ENCODE peak calls at places on chromosomes 4 and X, in seven cellular contexts. J is fibroblast of mammary gland, M is coronary artery, H is esophagus squamous epithelium, P is suprapubic skin, E is body of pancreas, U is NB4. D is an unnamed sample.

GRCh38 chr4:73520821-73521220 is 39.3 kb downstream of the AFM start:
- DNase-seq in J (peak; percentile 95), M (no peak), H (no peak), P (no peak), E (no peak), U (peak; percentile 79), D (peak; percentile 11)

GRCh38 chr4:167234388-167234881 is at the start of gene SPOCK3:
- DNase-seq in J (peak; percentile 16), M (no peak), H (no peak), P (no peak), E (peak; percentile 22), U (no peak), D (peak; percentile 45)

GRCh38 chr4:126318376-126318775 is 1003.6 kb downstream of the FAT4 start:
- DNase-seq in J (no peak), M (no peak), H (no peak), P (no peak), E (no peak), U (no peak), D (no peak)

GRCh38 chr4:118139241-118139640 is 105.0 kb downstream of the NDST3 start:
- DNase-seq in J (no peak), M (no peak), H (no peak), P (no peak), E (no peak), U (peak; percentile 33), D (no peak)

GRCh38 chrX:110022555-110023448 is 19.9 kb downstream of the TMEM164 start:
- DNase-seq in J (no peak), M (no peak), H (no peak), P (no peak), E (no peak), U (no peak), D (no peak)

GRCh38 chrX:119784747-119785446 is 6.5 kb downstream of the RPL39 start:
- DNase-seq in J (peak; percentile 40), M (no peak), H (no peak), P (no peak), E (peak; percentile 12), U (peak; percentile 68), D (peak; percentile 59)

GRCh38 chr4:178602833-178603232 is 1160.6 kb upstream of the AGA start:
- DNase-seq in J (no peak), M (no peak), H (no peak), P (no peak), E (no peak), U (no peak), D (no peak)

GRCh38 chr4:120327276-120327675 is 260.6 kb upstream of the MAD2L1 start:
- DNase-seq in J (peak; percentile 13), M (no peak), H (no peak), P (no peak), E (no peak), U (no peak), D (no peak)

GRCh38 chr4:170089274-170089742 is 448 bp downstream of the AADAT start:
- DNase-seq in J (peak; percentile 41), M (no peak), H (no peak), P (no peak), E (peak; percentile 14), U (no peak), D (no peak)

GRCh38 chrX:45851434-45851991 is 650.8 kb upstream of the DIPK2B start:
- DNase-seq in J (no peak), M (no peak), H (no peak), P (no peak), E (no peak), U (peak; percentile 82), D (no peak)

GRCh38 chrX:30793075-30793766 is 95.8 kb downstream of the TAB3 start:
- DNase-seq in J (no peak), M (no peak), H (no peak), P (no peak), E (no peak), U (no peak), D (no peak)

GRCh38 chr4:176320976-176321361 is 1.2 kb downstream of the SPCS3 start:
- DNase-seq in J (peak; percentile 22), M (no peak), H (no peak), P (no peak), E (no peak), U (no peak), D (no peak)

GRCh38 chr4:165651901-165652300 is 221.1 kb upstream of the TLL1 start:
- DNase-seq in J (no peak), M (no peak), H (no peak), P (no peak), E (no peak), U (no peak), D (no peak)

GRCh38 chr4:87014284-87014782 is 79.5 kb downstream of the AFF1 start:
- DNase-seq in J (no peak), M (no peak), H (no peak), P (no peak), E (no peak), U (no peak), D (no peak)

GRCh38 chr4:38523054-38523453 is 140.9 kb upstream of the KLF3 start:
- DNase-seq in J (no peak), M (no peak), H (no peak), P (no peak), E (no peak), U (no peak), D (no peak)

GRCh38 chr4:157700898-157701694 is 471.7 kb downstream of the GASK1B start:
- DNase-seq in J (no peak), M (no peak), H (no peak), P (no peak), E (no peak), U (no peak), D (no peak)

GRCh38 chr4:8761167-8761823 is 110.3 kb downstream of the HMX1 start:
- DNase-seq in J (no peak), M (peak; percentile 68), H (no peak), P (peak; percentile 67), E (no peak), U (no peak), D (no peak)

DNA sequence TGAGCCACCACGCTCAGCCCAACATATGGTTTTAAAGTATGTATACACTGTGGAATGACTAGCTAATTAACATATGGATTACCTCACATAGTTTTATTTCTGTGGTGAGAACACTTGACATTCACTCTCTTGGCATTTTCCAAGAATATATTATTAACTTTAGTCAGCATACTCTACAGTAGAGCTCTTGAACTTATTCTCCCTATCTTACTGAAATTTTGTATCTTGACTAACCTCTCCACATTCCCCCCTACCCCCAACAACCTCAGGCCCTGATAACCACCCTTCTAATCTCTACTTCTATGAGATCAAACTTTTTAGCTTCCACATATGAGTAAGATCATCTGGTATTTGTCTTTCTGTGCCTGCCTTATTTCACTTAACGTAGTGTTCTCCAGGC is 38.6 kb upstream of the AGA start:
- DNase-seq in J (peak; percentile 34), M (no peak), H (no peak), P (no peak), E (no peak), U (no peak), D (no peak)
- H3K4me3 ChIP-seq in J (no peak overlapping the region), M (no peak overlapping the region), H (no peak overlapping the region), P (no peak overlapping the region), E (no peak overlapping the region), U (no peak overlapping the region), D (no peak overlapping the region)

GRCh38 chrX:112571388-112571787 is 108.3 kb downstream of the LHFPL1 start:
- DNase-seq in J (no peak), M (no peak), H (no peak), P (no peak), E (no peak), U (no peak), D (no peak)
- TF ChIP-seq CTCF in J (no peak), M (no peak), H (no peak), P (no peak), E (no peak), U (no peak), D (no peak)

GRCh38 chr4:106986486-106986885 is 49.6 kb downstream of the DKK2 start:
- DNase-seq in J (peak; percentile 82), M (no peak), H (no peak), P (no peak), E (no peak), U (no peak), D (no peak)

GRCh38 chr4:106982711-106983211 is 53.4 kb downstream of the DKK2 start:
- DNase-seq in J (no peak), M (no peak), H (no peak), P (no peak), E (no peak), U (no peak), D (no peak)

GRCh38 chr4:106985830-106986229 is 50.3 kb downstream of the DKK2 start:
- DNase-seq in J (peak; percentile 39), M (no peak), H (no peak), P (no peak), E (no peak), U (no peak), D (no peak)

GRCh38 chr4:106978046-106978774 is 57.9 kb downstream of the DKK2 start:
- DNase-seq in J (no peak), M (no peak), H (no peak), P (no peak), E (no peak), U (no peak), D (peak; percentile 11)

DNA sequence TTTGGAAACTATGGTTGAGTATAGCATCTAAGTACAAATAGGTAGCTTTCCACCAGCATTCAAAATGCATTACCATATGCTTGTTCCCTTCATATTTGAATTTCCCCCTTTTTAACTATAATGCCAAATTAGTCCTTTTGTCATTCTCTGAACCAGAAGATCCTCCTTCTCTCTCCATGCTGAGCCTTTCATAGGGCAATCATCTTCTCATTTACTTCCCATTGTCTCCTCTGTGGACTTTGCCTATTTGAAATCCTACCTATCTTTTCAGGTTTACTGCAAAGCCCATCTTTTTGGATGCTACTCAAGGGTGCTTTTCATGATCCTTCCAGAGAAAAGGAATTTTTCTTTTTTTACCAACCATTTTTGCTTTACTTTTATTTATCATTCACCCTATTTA is 54.7 kb downstream of the DKK2 start:
- DNase-seq in J (no peak), M (no peak), H (no peak), P (no peak), E (no peak), U (no peak), D (no peak)
- H3K4me3 ChIP-seq in J (no peak overlapping the region), M (no peak overlapping the region), H (no peak overlapping the region), P (no peak overlapping the region), E (no peak overlapping the region), U (no peak overlapping the region), D (no peak overlapping the region)

GRCh38 chr4:21136231-21136630 is 436.0 kb downstream of the PACRGL start:
- DNase-seq in J (no peak), M (no peak), H (no peak), P (no peak), E (no peak), U (no peak), D (no peak)
- TF ChIP-seq CTCF in J (no peak), M (no peak), H (no peak), P (no peak), E (no peak), U (no peak), D (no peak)

DNA sequence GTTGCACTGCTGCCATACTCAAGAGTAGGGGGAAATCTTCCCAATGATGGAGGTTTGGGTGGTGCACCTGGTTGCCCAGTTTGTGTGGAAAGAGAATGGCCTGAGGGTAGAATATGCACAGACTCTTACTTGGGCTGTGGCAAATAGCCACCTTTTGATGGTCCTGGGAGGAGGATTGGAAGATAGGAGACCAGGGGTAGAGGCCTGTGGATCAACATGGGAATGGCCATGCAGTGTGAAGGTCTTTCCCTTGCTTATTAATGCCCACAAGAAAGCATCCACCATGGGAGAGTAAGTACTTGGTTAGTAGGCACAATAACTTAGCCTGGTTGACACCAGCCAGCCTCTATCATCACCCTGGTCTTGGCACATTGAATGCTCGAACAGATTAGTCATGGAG is 156.8 kb upstream of the LEF1 start:
- DNase-seq in J (no peak), M (no peak), H (no peak), P (no peak), E (no peak), U (no peak), D (no peak)
- H3K4me3 ChIP-seq in J (no peak overlapping the region), M (no peak overlapping the region), H (no peak overlapping the region), P (no peak overlapping the region), E (no peak overlapping the region), U (no peak overlapping the region), D (no peak overlapping the region)

GRCh38 chr4:15400911-15401671 is 26.7 kb upstream of the C1QTNF7 start:
- DNase-seq in J (peak; percentile 64), M (peak; percentile 84), H (no peak), P (peak; percentile 83), E (no peak), U (peak; percentile 98), D (peak; percentile 54)
- TF ChIP-seq CTCF in J (no peak), M (no peak), H (no peak), P (no peak), E (no peak), U (peak; percentile 10), D (no peak)

D was measured in GM12865.